ENCODE peak calls at places on chromosomes 13 and 19, in four cellular contexts. N is WERI-Rb-1, R is astrocyte of the cerebellum, S is AG09319. H is an unnamed sample.

GRCh38 chr13:110758195-110758594 is 44.7 kb downstream of the ING1 start:
- DNase-seq in N (no peak), R (peak), S (peak), H (no peak)

GRCh38 chr19:8526345-8527062 is 12.5 kb upstream of the ZNF414 start:
- DNase-seq in N (peak), R (peak), S (peak), H (peak)

GRCh38 chr19:35350591-35350990 is 2.9 kb downstream of the FFAR1 start:
- DNase-seq in N (no peak), R (no peak), S (no peak), H (no peak)

GRCh38 chr13:46184277-46184699 is 2.3 kb upstream of the LCP1 start:
- DNase-seq in N (peak), R (no peak), S (no peak), H (no peak)

GRCh38 chr13:110251227-110251791 is 55.6 kb downstream of the COL4A1 start:
- DNase-seq in N (no peak), R (no peak), S (no peak), H (no peak)

GRCh38 chr19:39154626-39155100 is 29.1 kb downstream of the PAK4 start:
- DNase-seq in N (peak), R (no peak), S (no peak), H (no peak)

GRCh38 chr13:108276060-108276459 is 6.5 kb downstream of the TNFSF13B start:
- DNase-seq in N (no peak), R (no peak), S (no peak), H (no peak)

GRCh38 chr19:2149980-2150793 is 1.2 kb downstream of the AP3D1 start:
- DNase-seq in N (no peak), R (no peak), S (no peak), H (no peak)

GRCh38 chr13:114099918-114100445 is 32.4 kb downstream of the RASA3 start:
- DNase-seq in N (peak), R (no peak), S (no peak), H (no peak)

GRCh38 chr19:2477732-2478191 is 1.8 kb downstream of the GADD45B start:
- DNase-seq in N (no peak), R (no peak), S (no peak), H (no peak)

GRCh38 chr19:7340959-7341837 is 7.5 kb upstream of the ARHGEF18 start:
- DNase-seq in N (peak), R (peak), S (peak), H (peak)

GRCh38 chr19:55319786-55320185 is 5.4 kb downstream of the TMEM150B start:
- DNase-seq in N (no peak), R (no peak), S (no peak), H (no peak)

GRCh38 chr19:19552811-19553210 is 14.7 kb downstream of the CILP2 start:
- DNase-seq in N (peak), R (no peak), S (no peak), H (no peak)

GRCh38 chr19:13234518-13234917 is 84.3 kb downstream of the IER2 start:
- DNase-seq in N (peak), R (no peak), S (no peak), H (no peak)

GRCh38 chr19:12611361-12611699 is 610 bp downstream of the ZNF791 start:
- DNase-seq in N (peak), R (peak), S (peak), H (peak)

GRCh38 chr19:34120846-34121639 is 51.3 kb upstream of the LSM14A start:
- DNase-seq in N (peak), R (peak), S (no peak), H (no peak)

GRCh38 chr19:39007096-39007495 is 25.3 kb downstream of the FBXO27 start:
- DNase-seq in N (no peak), R (no peak), S (no peak), H (no peak)

GRCh38 chr19:16541526-16542044 is 652 bp downstream of the CHERP start:
- DNase-seq in N (no peak), R (peak), S (no peak), H (no peak)

GRCh38 chr19:54310543-54310942 is 2.4 kb downstream of the LILRA5 start:
- DNase-seq in N (no peak), R (no peak), S (no peak), H (no peak)

GRCh38 chr13:30832377-30832776 is 73.7 kb upstream of the MEDAG start:
- DNase-seq in N (no peak), R (no peak), S (no peak), H (no peak)

GRCh38 chr13:108734676-108735075 is 105.3 kb downstream of the MYO16 start:
- DNase-seq in N (peak), R (no peak), S (no peak), H (no peak)

GRCh38 chr13:83865161-83866137 is 16.8 kb downstream of the SLITRK1 start:
- DNase-seq in N (no peak), R (no peak), S (no peak), H (no peak)

GRCh38 chr13:21075303-21076264 is 14.2 kb upstream of the LATS2 start:
- DNase-seq in N (no peak), R (no peak), S (no peak), H (no peak)

GRCh38 chr13:19910336-19911072 is 47.1 kb upstream of the ZMYM5 start:
- DNase-seq in N (no peak), R (no peak), S (no peak), H (no peak)

GRCh38 chr13:77832339-77833100 is 86.1 kb downstream of the EDNRB start:
- DNase-seq in N (no peak), R (peak), S (no peak), H (no peak)

GRCh38 chr13:98385591-98385990 is 191.3 kb downstream of the STK24 start:
- DNase-seq in N (no peak), R (no peak), S (no peak), H (no peak)

GRCh38 chr13:99657848-99658265 is 156.6 kb downstream of the TM9SF2 start:
- DNase-seq in N (peak), R (no peak), S (no peak), H (no peak)

GRCh38 chr19:30784850-30785459 is 412.8 kb downstream of the ZNF536 start:
- DNase-seq in N (peak), R (no peak), S (no peak), H (no peak)

GRCh38 chr19:2212861-2213711 is 23.0 kb downstream of the PLEKHJ1 start:
- DNase-seq in N (no peak), R (no peak), S (no peak), H (no peak)

GRCh38 chr19:19643158-19644053 is at the start of gene GMIP:
- DNase-seq in N (peak), R (no peak), S (no peak), H (no peak)

GRCh38 chr13:62626771-62627170 is 1211.1 kb upstream of the PCDH20 start:
- DNase-seq in N (no peak), R (no peak), S (no peak), H (no peak)

GRCh38 chr19:3983936-3984583 is 1.2 kb downstream of the EEF2 start:
- DNase-seq in N (no peak), R (no peak), S (no peak), H (no peak)

GRCh38 chr19:18437481-18438330 is at the start of gene ISYNA1:
- DNase-seq in N (peak), R (no peak), S (no peak), H (no peak)

GRCh38 chr19:16920816-16921529 is 32.2 kb downstream of the F2RL3 start:
- DNase-seq in N (no peak), R (peak), S (no peak), H (no peak)

GRCh38 chr13:47794963-47795362 is 206.1 kb downstream of the SUCLA2 start:
- DNase-seq in N (no peak), R (no peak), S (no peak), H (no peak)

GRCh38 chr13:112725346-112726017 is 35.6 kb downstream of the ATP11A start:
- DNase-seq in N (no peak), R (no peak), S (no peak), H (no peak)

GRCh38 chr13:43229506-43229905 is 206.1 kb downstream of the DNAJC15 start:
- DNase-seq in N (no peak), R (no peak), S (peak), H (no peak)

GRCh38 chr13:74015137-74015536 is 119.1 kb downstream of the KLF12 start:
- DNase-seq in N (no peak), R (no peak), S (no peak), H (no peak)
- TF ChIP-seq CTCF in N (no peak), R (peak), S (no peak), H (no peak)

GRCh38 chr19:5269279-5269678 is 71.3 kb downstream of the PTPRS start:
- DNase-seq in N (no peak), R (no peak), S (no peak), H (no peak)

GRCh38 chr19:5273782-5274181 is 66.8 kb downstream of the PTPRS start:
- DNase-seq in N (no peak), R (no peak), S (no peak), H (no peak)

GRCh38 chr19:5268801-5269200 is 71.8 kb downstream of the PTPRS start:
- DNase-seq in N (no peak), R (no peak), S (no peak), H (no peak)

GRCh38 chr19:5269926-5270325 is 70.7 kb downstream of the PTPRS start:
- DNase-seq in N (no peak), R (no peak), S (no peak), H (no peak)

GRCh38 chr19:5271145-5271544 is 69.5 kb downstream of the PTPRS start:
- DNase-seq in N (no peak), R (no peak), S (no peak), H (no peak)
- TF ChIP-seq CTCF in N (no peak), R (no peak), S (no peak), H (peak)

GRCh38 chr19:50318438-50318837 is 10.7 kb downstream of the KCNC3 start:
- DNase-seq in N (no peak), R (no peak), S (no peak), H (no peak)

GRCh38 chr19:50317115-50317514 is 12.1 kb downstream of the KCNC3 start:
- DNase-seq in N (no peak), R (no peak), S (no peak), H (no peak)

GRCh38 chr19:50313812-50314536 is 15.2 kb downstream of the KCNC3 start:
- DNase-seq in N (no peak), R (no peak), S (no peak), H (no peak)

GRCh38 chr19:50314724-50315700 is 14.2 kb downstream of the KCNC3 start:
- DNase-seq in N (no peak), R (no peak), S (no peak), H (no peak)

DNA sequence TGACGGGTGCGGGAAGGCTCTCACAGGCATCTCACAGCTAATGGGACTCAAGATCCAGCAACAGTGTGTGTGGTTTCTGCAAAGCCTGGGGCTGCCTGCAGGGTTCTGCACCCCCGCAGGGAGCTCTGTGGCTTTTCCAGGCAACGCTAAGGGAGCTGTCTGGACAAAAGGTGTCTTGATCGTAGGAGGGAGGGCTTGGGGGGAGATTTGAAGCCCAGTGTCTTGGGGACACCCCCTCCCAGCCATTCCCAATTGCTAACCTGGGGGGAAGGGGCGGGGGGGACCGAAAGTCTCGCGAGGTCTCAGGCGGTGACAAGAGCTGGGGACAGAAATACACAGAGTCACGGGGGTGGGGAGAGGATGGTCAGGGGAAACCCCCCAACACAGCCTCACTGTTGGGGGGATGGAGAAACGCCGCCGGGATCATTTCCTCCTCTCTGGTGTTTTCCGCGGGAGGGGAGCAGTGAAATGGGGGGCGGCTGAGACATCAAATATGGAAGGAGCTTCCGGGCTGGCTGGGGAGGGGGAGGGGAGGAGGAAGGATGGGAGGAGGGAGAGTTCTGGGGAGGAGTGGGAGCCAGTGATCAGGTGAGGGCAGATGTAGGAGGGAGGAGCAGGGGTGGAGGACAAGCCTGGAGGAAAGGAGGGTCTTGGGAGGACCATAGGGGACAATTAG is 13.3 kb downstream of the KCNC3 start:
- DNase-seq in N (peak), R (no peak), S (no peak), H (no peak)
- TF ChIP-seq CTCF in N (no peak), R (no peak), S (no peak), H (no peak)

GRCh38 chr19:11325544-11325943 is 13.9 kb downstream of the RAB3D start:
- DNase-seq in N (no peak), R (no peak), S (no peak), H (no peak)

GRCh38 chr19:11322269-11323024 is 17.0 kb downstream of the RAB3D start:
- DNase-seq in N (no peak), R (no peak), S (no peak), H (no peak)

GRCh38 chr19:11324748-11325389 is 14.6 kb downstream of the RAB3D start:
- DNase-seq in N (no peak), R (no peak), S (no peak), H (no peak)

GRCh38 chr19:11324079-11324661 is 15.3 kb downstream of the RAB3D start:
- DNase-seq in N (no peak), R (peak), S (peak), H (peak)

DNA sequence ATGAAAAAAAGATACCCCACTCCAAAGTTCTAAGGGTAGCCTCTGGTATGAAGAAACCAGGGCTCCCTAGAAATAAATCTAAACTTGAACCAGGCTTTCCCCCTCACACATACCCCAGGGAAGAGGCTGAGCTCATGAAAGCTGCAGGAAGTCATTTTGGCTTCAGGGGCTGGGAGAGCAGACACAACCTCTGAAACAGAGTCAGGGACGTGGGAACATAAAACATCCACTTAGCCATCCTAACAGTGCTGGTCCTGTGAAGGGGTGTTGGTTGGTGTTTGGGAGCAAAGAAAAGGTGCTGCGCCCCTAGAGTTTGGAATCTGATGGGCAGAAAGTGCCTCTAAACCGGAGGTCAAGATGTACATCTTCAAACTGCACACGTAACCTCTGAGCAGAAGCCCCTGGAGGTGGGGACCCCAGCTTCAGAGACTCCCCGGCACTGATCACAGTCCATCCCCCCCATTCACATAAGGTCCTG is 15.8 kb downstream of the RAB3D start:
- DNase-seq in N (no peak), R (no peak), S (no peak), H (no peak)
- TF ChIP-seq CTCF in N (no peak), R (no peak), S (no peak), H (no peak)

DNA sequence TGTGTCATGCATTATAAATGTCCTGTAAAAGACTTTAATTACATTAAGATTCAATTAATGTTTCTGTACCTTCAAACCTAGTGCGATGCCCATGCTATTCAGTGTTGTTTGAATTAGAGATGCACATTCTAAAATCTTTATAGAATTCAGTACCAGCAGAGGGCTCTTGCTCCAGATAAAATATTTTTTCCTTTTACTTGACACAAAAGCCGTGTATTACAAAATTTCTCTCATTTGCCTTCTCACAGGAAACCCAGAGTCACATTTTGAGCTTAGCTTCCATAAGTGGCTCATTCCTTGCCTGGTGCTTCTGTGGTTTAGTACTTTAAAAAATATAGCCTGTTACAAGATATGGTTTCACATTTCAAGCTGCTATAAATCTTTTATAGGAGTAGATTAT is 101.2 kb downstream of the RNF17 start:
- DNase-seq in N (no peak), R (no peak), S (no peak), H (no peak)
- TF ChIP-seq CTCF in N (no peak), R (no peak), S (peak), H (no peak)

GRCh38 chr13:50376895-50377575 is 361.8 kb downstream of the KCNRG start:
- DNase-seq in N (peak), R (no peak), S (no peak), H (no peak)
- TF ChIP-seq CTCF in N (peak), R (no peak), S (no peak), H (no peak)